ENCODE peak calls at places on chromosomes 12 and 14, in seven cellular contexts. G is Peyer's patch, W is psoas muscle, H is ovary, B is brain microvascular endothelial cell, C is neural progenitor cell, Y is HFFc6. K is an unnamed sample.
A peak's percentile ranks its signal among the peaks of the same experiment; 100 is the strongest.

GRCh38 chr14:59187802-59188460 is 536 bp upstream of the DAAM1 start:
- DNase-seq in G (peak; percentile 69), W (peak; percentile 24), H (no peak), B (no peak), C (peak; percentile 77), Y (peak; percentile 11), K (peak; percentile 16)

GRCh38 chr14:93891756-93892504 is 35.2 kb upstream of the FAM181A start:
- DNase-seq in G (no peak), W (no peak), H (no peak), B (no peak), C (no peak), Y (no peak), K (no peak)

GRCh38 chr14:58638231-58639205 is 756 bp downstream of the DACT1 start:
- DNase-seq in G (peak; percentile 53), W (peak; percentile 28), H (peak; percentile 30), B (no peak), C (peak; percentile 70), Y (peak; percentile 7), K (no peak)

GRCh38 chr12:104738371-104738710 is 219.7 kb downstream of the SLC41A2 start:
- DNase-seq in G (no peak), W (no peak), H (no peak), B (no peak), C (no peak), Y (no peak), K (no peak)

GRCh38 chr14:62667515-62667914 is 377.7 kb downstream of the KCNH5 start:
- DNase-seq in G (no peak), W (no peak), H (no peak), B (no peak), C (no peak), Y (no peak), K (no peak)

GRCh38 chr14:81452766-81453165 is 52.6 kb upstream of the STON2 start:
- DNase-seq in G (no peak), W (no peak), H (no peak), B (no peak), C (no peak), Y (no peak), K (no peak)

GRCh38 chr12:81759215-81759991 is at the start of gene PPFIA2:
- DNase-seq in G (peak; percentile 45), W (peak; percentile 17), H (peak; percentile 28), B (peak; percentile 26), C (peak; percentile 70), Y (no peak), K (no peak)

GRCh38 chr14:28773917-28774691 is 7.5 kb downstream of the FOXG1 start:
- DNase-seq in G (no peak), W (peak; percentile 56), H (no peak), B (no peak), C (peak; percentile 92), Y (no peak), K (no peak)

GRCh38 chr12:104859144-104859543 is 98.9 kb downstream of the SLC41A2 start:
- DNase-seq in G (no peak), W (no peak), H (no peak), B (no peak), C (no peak), Y (peak; percentile 82), K (no peak)

GRCh38 chr14:87613856-87614255 is 379.1 kb downstream of the GALC start:
- DNase-seq in G (no peak), W (no peak), H (no peak), B (no peak), C (no peak), Y (no peak), K (no peak)

GRCh38 chr12:51199546-51199945 is 18.3 kb downstream of the POU6F1 start:
- DNase-seq in G (no peak), W (no peak), H (no peak), B (no peak), C (no peak), Y (no peak), K (no peak)

GRCh38 chr12:132375747-132376463 is 46.5 kb upstream of the GALNT9 start:
- DNase-seq in G (no peak), W (no peak), H (no peak), B (no peak), C (no peak), Y (no peak), K (no peak)

GRCh38 chr12:104890463-104891096 is 67.5 kb downstream of the SLC41A2 start:
- DNase-seq in G (no peak), W (no peak), H (no peak), B (no peak), C (no peak), Y (no peak), K (no peak)

GRCh38 chr14:31251028-31251958 is 43.7 kb upstream of the HECTD1 start:
- DNase-seq in G (no peak), W (no peak), H (no peak), B (no peak), C (no peak), Y (no peak), K (no peak)

GRCh38 chr12:12804011-12804410 is 9.1 kb upstream of the DDX47 start:
- DNase-seq in G (peak; percentile 58), W (no peak), H (no peak), B (no peak), C (no peak), Y (no peak), K (no peak)

GRCh38 chr14:95818581-95818980 is 58.1 kb upstream of the TUNAR start:
- DNase-seq in G (no peak), W (no peak), H (no peak), B (no peak), C (no peak), Y (no peak), K (no peak)

GRCh38 chr14:77980475-77981321 is 180.8 kb downstream of the ADCK1 start:
- DNase-seq in G (no peak), W (peak; percentile 19), H (no peak), B (no peak), C (peak; percentile 47), Y (no peak), K (no peak)

GRCh38 chr12:75666980-75667359 is 155.6 kb upstream of the KRR1 start:
- DNase-seq in G (no peak), W (no peak), H (no peak), B (peak; percentile 61), C (no peak), Y (peak; percentile 64), K (no peak)

GRCh38 chr14:96756745-96757144 is 40.4 kb upstream of the VRK1 start:
- DNase-seq in G (no peak), W (no peak), H (no peak), B (no peak), C (no peak), Y (no peak), K (no peak)

GRCh38 chr12:38911611-38912010 is 6.2 kb upstream of the CPNE8 start:
- DNase-seq in G (no peak), W (no peak), H (no peak), B (no peak), C (no peak), Y (no peak), K (no peak)

DNA sequence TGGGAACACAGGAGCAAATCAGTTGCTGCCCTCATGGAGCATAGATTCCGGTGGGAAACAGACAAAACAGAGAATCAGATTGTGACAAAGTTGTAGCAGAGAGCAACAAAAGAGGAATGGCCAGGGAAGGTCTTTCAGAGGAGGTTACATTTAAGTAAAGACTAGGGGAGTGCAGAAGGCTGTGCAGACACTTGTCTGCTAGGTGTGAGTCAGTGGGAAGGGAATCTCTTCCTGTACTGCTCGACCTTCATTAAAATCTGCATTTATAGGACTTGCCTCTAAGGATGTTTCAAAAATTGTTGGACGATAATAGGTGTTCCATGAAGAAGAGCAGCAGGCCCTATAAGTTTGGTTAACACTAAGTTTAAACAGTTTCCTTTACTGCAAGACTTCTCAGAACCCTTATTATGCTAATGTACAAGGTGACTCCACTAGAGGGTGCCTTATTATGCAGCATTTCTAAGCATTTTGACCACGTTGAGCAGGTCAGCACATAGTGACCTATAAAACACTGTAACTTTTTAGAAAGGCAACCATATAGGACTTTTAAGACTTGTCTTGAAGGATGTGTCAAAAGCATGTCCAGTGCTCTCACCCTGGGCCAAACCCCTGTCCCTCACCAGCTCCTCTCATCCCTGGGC is 91.8 kb upstream of the RIC8B start:
- DNase-seq in G (no peak), W (no peak), H (no peak), B (no peak), C (no peak), Y (peak; percentile 32), K (no peak)
- TF ChIP-seq CTCF in G (peak; percentile 50), W (peak; percentile 9), H (no peak), B (peak; percentile 45), C (peak; percentile 23), Y (peak; percentile 65), K (no peak)

GRCh38 chr12:3795096-3795799 is 42.3 kb upstream of the CRACR2A start:
- DNase-seq in G (no peak), W (no peak), H (no peak), B (no peak), C (no peak), Y (no peak), K (no peak)

GRCh38 chr12:3802721-3803120 is 49.8 kb upstream of the CRACR2A start:
- DNase-seq in G (no peak), W (no peak), H (no peak), B (no peak), C (no peak), Y (no peak), K (no peak)

GRCh38 chr12:3792623-3793288 is 39.8 kb upstream of the CRACR2A start:
- DNase-seq in G (no peak), W (no peak), H (no peak), B (no peak), C (no peak), Y (no peak), K (no peak)

GRCh38 chr12:3795800-3796133 is 42.9 kb upstream of the CRACR2A start:
- DNase-seq in G (no peak), W (no peak), H (no peak), B (no peak), C (no peak), Y (no peak), K (no peak)

GRCh38 chr12:3797649-3798048 is 44.7 kb upstream of the CRACR2A start:
- DNase-seq in G (no peak), W (no peak), H (no peak), B (no peak), C (no peak), Y (no peak), K (no peak)
- TF ChIP-seq CTCF in G (no peak), W (no peak), H (no peak), B (peak; percentile 38), C (peak; percentile 23), Y (peak; percentile 36), K (no peak)

DNA sequence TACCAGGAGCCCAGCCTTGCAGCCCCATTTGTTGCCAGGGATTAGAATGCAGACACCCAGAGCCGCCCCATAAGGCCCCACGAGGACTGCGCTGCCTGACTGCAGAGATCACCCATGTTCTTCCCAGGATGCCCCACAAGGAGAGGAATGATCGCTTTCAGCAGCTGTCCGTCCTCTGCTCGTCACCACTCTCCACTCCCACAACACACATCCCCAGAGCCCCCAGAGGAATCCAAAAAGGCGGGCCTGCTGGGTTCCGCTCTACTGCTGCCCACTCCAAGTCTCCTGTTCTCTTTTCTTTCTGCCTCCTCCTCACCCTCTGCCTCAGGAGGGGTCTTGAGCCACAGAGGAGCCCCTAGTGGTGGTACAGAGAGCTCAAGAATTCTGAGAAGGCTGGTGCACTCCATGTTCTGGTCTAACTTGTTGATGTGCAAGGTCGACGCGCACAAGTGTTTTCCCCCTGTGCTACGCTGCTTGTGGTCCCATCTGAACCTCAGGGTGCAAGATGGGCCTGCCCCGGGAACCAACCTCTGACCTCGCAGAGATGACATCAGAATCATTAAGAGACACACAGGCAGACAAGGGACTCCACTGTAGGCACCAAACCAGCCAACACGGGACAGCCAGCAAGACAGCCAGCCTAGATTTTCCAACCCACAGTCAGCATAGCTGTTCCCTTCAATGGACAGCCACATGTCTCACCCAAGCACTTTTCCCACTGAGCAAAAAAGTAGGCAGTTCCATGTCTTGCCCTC is 30.0 kb downstream of the PXN start:
- DNase-seq in G (no peak), W (no peak), H (no peak), B (no peak), C (peak; percentile 55), Y (no peak), K (no peak)
- TF ChIP-seq CTCF in G (no peak), W (no peak), H (no peak), B (peak; percentile 65), C (peak; percentile 58), Y (peak; percentile 34), K (no peak)

GRCh38 chr12:4587108-4587507 is 25.1 kb downstream of the DYRK4 start:
- DNase-seq in G (no peak), W (no peak), H (no peak), B (no peak), C (no peak), Y (no peak), K (no peak)
- TF ChIP-seq CTCF in G (no peak), W (no peak), H (no peak), B (no peak), C (peak; percentile 36), Y (no peak), K (no peak)

K was measured in tibial nerve.